ENCODE peak calls at places on chromosome 15, in ten cellular contexts. M is fibroblast of the aortic adventitia, D is HepG2, G is transverse colon, N is omental fat pad, E is heart left ventricle, W is nephron progenitor cell, Z is adrenal gland, B is endodermal cell, L is RWPE1. Y is an unnamed sample.

GRCh38 chr15:63941698-63942465 is 104.4 kb downstream of the DAPK2 start:
- DNase-seq in L (no peak), B (no peak), N (no peak), M (no peak), D (no peak), G (no peak), Z (no peak), W (no peak), E (no peak), Y (no peak)

GRCh38 chr15:38846351-38846750 is 281.7 kb upstream of the RASGRP1 start:
- DNase-seq in G (no peak), Z (no peak), W (no peak), E (no peak), N (no peak), L (no peak), D (no peak), M (no peak), B (no peak), Y (no peak)

GRCh38 chr15:74399511-74400312 is 32.3 kb upstream of the CYP11A1 start:
- DNase-seq in E (no peak), D (no peak), W (no peak), M (peak), Z (no peak), B (no peak), G (peak), L (no peak), N (no peak), Y (no peak)

GRCh38 chr15:66955871-66956585 is 109.4 kb upstream of the SMAD3 start:
- DNase-seq in G (no peak), D (no peak), M (peak), W (no peak), E (no peak), L (peak), N (no peak), Z (no peak), B (no peak), Y (no peak)

GRCh38 chr15:25933456-25934158 is 70.5 kb upstream of the ATP10A start:
- DNase-seq in G (peak), Z (peak), M (peak), B (peak), W (peak), L (peak), D (peak), N (no peak), E (peak), Y (peak)

GRCh38 chr15:28903555-28903954 is 17.8 kb downstream of the APBA2 start:
- DNase-seq in B (no peak), M (no peak), E (no peak), W (no peak), G (no peak), D (no peak), N (no peak), Z (no peak), L (no peak), Y (no peak)

GRCh38 chr15:58298883-58299282 is 132.9 kb upstream of the LIPC start:
- DNase-seq in W (no peak), L (no peak), G (no peak), M (no peak), N (no peak), Z (no peak), B (no peak), E (peak), D (no peak), Y (no peak)

GRCh38 chr15:40287968-40288367 is 5.1 kb upstream of the ANKRD63 start:
- DNase-seq in Z (no peak), D (no peak), B (no peak), W (peak), N (no peak), E (no peak), M (peak), L (no peak), G (no peak), Y (no peak)

DNA sequence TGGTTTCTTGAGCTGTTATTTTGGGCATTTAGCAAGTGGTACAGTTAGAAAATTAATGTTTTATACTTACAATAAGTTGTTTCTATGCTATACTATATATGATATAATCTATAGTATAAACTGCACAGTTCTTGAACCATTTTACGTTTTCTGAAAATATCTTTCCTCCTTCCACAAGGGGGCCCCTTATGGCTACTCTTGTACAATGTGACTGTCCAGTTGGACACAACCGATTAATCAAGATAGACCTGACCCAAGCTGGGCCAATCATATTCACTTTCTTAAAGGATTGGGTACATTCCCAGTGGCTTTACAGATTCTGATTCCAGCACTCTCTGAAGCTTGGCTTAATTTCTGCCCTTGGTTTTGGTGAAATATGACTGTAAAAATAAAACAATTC is 953.4 kb downstream of the AGBL1 start:
- DNase-seq in M (peak), W (peak), G (no peak), L (no peak), Z (no peak), D (no peak), N (no peak), E (no peak), B (no peak), Y (no peak)
- TF ChIP-seq CTCF in M (peak), W (peak), G (no peak), L (no peak), Z (peak), D (no peak), N (no peak), E (no peak), B (peak), Y (peak)

GRCh38 chr15:84142888-84143337 is 92.7 kb upstream of the GOLGA6L4 start:
- DNase-seq in Z (peak), L (peak), G (peak), N (peak), B (peak), M (peak), W (peak), D (peak), E (peak), Y (peak)
- TF ChIP-seq CTCF in Z (peak), L (peak), G (peak), N (peak), B (peak), M (peak), W (peak), D (peak), E (peak), Y (peak)

GRCh38 chr15:91853501-91853967 is at the start of gene SLCO3A1:
- DNase-seq in G (peak), D (no peak), E (peak), N (no peak), L (peak), Z (peak), B (peak), W (peak), M (peak), Y (peak)

GRCh38 chr15:91852741-91853500 is 587 bp upstream of the SLCO3A1 start:
- DNase-seq in L (peak), Z (peak), N (no peak), W (peak), B (peak), G (peak), M (peak), D (peak), E (peak), Y (peak)

GRCh38 chr15:91855684-91856553 is 2.4 kb downstream of the SLCO3A1 start:
- DNase-seq in W (peak), G (peak), Z (no peak), D (peak), M (no peak), B (peak), N (no peak), E (no peak), L (peak), Y (peak)

GRCh38 chr15:91855241-91855640 is 1.7 kb downstream of the SLCO3A1 start:
- DNase-seq in Z (no peak), M (no peak), E (no peak), N (no peak), B (no peak), L (no peak), W (no peak), G (no peak), D (no peak), Y (no peak)

DNA sequence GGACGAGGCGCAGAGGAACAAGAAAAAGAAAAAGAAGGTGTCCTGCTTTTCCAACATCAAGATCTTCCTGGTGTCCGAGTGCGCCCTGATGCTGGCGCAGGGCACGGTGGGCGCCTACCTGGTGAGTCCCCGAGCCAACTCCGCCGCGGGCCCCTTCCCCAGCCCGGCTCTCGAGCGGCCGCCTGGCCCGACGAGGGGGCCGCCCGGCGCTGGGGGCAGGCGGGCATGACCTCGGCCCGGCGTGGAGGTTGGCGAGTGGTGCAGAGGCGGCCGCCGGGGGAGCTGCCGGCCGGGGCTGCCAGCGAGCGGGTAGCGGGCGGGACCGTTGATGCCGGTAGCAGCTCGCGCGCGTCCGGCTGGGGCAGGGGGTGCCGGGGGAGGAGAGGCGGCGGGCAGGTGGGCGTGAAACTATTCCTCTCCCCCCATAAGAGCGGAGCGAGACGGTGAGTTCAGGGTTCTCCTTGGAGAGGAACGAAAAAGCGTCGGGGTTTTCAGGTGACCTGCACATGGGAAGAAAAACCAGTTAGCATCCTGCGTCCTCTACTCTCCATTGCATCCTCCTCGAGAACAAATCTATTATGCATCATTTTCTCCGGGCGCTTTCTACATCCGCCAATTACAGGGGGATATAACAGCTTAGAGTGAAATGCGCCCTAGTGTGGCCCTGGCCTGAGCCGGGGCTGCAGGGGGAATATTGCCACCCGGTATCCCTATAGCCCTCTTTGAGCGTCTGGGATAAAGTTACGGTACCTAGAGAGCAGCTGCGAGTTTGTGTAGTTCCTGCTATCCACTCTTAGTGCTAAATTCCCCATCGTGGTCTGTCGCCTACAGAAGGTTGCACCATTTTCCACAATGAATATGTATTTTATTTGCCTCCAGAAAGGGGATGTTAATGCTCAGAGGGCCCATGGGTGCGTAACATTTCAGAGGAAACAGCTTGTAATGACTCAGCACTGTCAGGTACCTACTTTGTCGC is 748 bp downstream of the SLCO3A1 start:
- DNase-seq in E (peak), Z (peak), W (peak), M (no peak), N (no peak), D (no peak), G (peak), B (peak), L (peak), Y (peak)
- TF ChIP-seq CTCF in E (no peak), Z (no peak), W (no peak), M (peak), N (no peak), D (no peak), G (no peak), B (peak), L (peak), Y (peak)

GRCh38 chr15:50886139-50886467 is 22.4 kb upstream of the AP4E1 start:
- DNase-seq in N (no peak), E (no peak), M (no peak), L (no peak), B (no peak), G (no peak), W (no peak), D (no peak), Z (no peak), Y (no peak)
- TF ChIP-seq CTCF in N (no peak), E (no peak), M (no peak), L (peak), B (no peak), G (no peak), W (no peak), D (no peak), Z (no peak), Y (no peak)

DNA sequence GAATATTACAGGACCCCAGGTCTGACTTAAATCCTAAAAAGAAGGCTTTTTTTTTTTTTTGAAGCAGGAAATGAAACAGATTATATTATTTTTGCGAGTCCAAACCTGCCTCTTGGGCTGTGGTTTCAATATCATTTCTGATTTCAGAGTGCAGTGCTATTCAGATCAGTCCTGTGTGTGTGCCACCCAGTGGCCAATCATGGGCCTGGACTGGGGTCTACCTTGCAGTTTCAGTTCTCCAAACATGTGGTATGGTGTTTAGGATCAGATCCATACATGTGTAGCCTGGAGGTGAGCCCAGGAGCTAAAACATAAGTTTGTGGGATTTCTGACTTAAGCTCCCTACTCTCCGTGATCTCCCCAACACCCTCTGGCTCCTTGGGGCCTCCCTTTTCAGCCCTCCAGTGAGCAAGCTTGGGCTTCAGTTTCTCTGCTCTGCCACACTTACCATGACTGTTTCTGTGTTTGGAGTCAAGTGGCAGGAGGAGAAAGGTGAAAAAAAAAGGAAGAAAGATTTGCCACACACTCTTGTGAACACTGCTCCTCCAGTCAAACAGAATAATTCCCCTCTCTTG is 12.1 kb upstream of the THSD4 start:
- DNase-seq in Z (no peak), D (peak), G (peak), W (no peak), E (peak), B (peak), N (no peak), L (peak), M (peak), Y (no peak)
- TF ChIP-seq CTCF in Z (peak), D (peak), G (peak), W (no peak), E (peak), B (peak), N (no peak), L (no peak), M (peak), Y (peak)

Y was measured in progenitor cell of endocrine pancreas.